ENCODE peak calls at places on chromosomes 13 and 19, in eight cellular contexts. E is NCI-H1092 treated with DMSO at 0.1 percent for 48 hours; J is GM03348; S is CD8-positive, alpha-beta memory T cell; M is right cardiac atrium; B is AML-193; Y is iPS-NIHi11; H is left ventricle myocardium superior. L is an unnamed sample.

GRCh38 chr13:64871742-64872141 is 2358.4 kb downstream of the PCDH9 start:
- DNase-seq in H (no peak), M (no peak), Y (no peak), S (no peak), B (no peak), J (no peak), E (no peak), L (no peak)

GRCh38 chr19:38711726-38712153 is 32.5 kb downstream of the CAPN12 start:
- DNase-seq in Y (no peak), E (no peak), J (peak), B (no peak), H (peak), S (no peak), M (peak), L (no peak)

GRCh38 chr13:26604784-26605183 is 47.3 kb downstream of the WASF3 start:
- DNase-seq in B (no peak), M (peak), J (no peak), S (no peak), Y (no peak), E (no peak), H (peak), L (peak)

GRCh38 chr13:92175330-92175729 is 776.9 kb downstream of the GPC5 start:
- DNase-seq in J (peak), B (peak), H (no peak), M (peak), S (no peak), Y (peak), E (peak), L (no peak)

GRCh38 chr13:87622921-87623320 is 48.2 kb upstream of the SLITRK5 start:
- DNase-seq in Y (no peak), M (no peak), J (no peak), S (no peak), H (no peak), E (peak), B (no peak), L (no peak)

GRCh38 chr13:79482271-79482970 is 1.5 kb downstream of the NDFIP2 start:
- DNase-seq in B (no peak), Y (no peak), J (peak), M (no peak), H (no peak), E (no peak), S (no peak), L (no peak)

GRCh38 chr19:36207605-36208252 is 6.7 kb downstream of the ZNF565 start:
- DNase-seq in H (no peak), M (no peak), S (no peak), Y (no peak), J (no peak), B (no peak), E (no peak), L (no peak)

GRCh38 chr13:51998723-51999471 is 12.4 kb downstream of the ATP7B start:
- DNase-seq in E (no peak), B (no peak), M (no peak), S (no peak), J (no peak), Y (no peak), H (no peak), L (no peak)

GRCh38 chr19:402786-403185 is 6.2 kb downstream of the C2CD4C start:
- DNase-seq in S (no peak), B (no peak), H (peak), E (no peak), J (no peak), M (no peak), Y (no peak), L (no peak)

GRCh38 chr19:50418186-50419021 is at the start of gene SPIB:
- DNase-seq in J (no peak), H (no peak), M (peak), B (no peak), E (no peak), Y (no peak), S (no peak), L (no peak)

GRCh38 chr13:77544365-77544764 is 8.9 kb downstream of the SCEL start:
- DNase-seq in S (no peak), E (no peak), H (peak), J (no peak), Y (peak), B (no peak), M (peak), L (peak)

GRCh38 chr13:114082849-114083645 is 49.4 kb downstream of the RASA3 start:
- DNase-seq in Y (no peak), S (no peak), E (no peak), J (no peak), M (no peak), H (no peak), B (no peak), L (peak)

GRCh38 chr19:51339313-51339686 is 2.6 kb downstream of the VSIG10L start:
- DNase-seq in M (no peak), E (no peak), H (no peak), B (no peak), Y (peak), J (no peak), S (no peak), L (no peak)

GRCh38 chr13:59269476-59269875 is 894.3 kb downstream of the DIAPH3 start:
- DNase-seq in B (no peak), Y (no peak), S (no peak), H (no peak), J (no peak), E (no peak), M (no peak), L (no peak)

GRCh38 chr19:42250666-42251531 is 4.0 kb downstream of the ERF start:
- DNase-seq in M (peak), Y (no peak), B (no peak), J (peak), E (peak), H (peak), S (no peak), L (peak)

GRCh38 chr13:25872871-25873607 is 178.8 kb downstream of the SHISA2 start:
- DNase-seq in Y (no peak), M (no peak), H (no peak), B (peak), J (no peak), S (no peak), E (no peak), L (no peak)

GRCh38 chr19:55485439-55486011 is 537 bp downstream of the NAT14 start:
- DNase-seq in S (no peak), J (no peak), B (no peak), H (peak), M (no peak), E (no peak), Y (no peak), L (no peak)

GRCh38 chr13:71877280-71877653 is 10.3 kb upstream of the DACH1 start:
- DNase-seq in Y (peak), J (no peak), S (no peak), E (no peak), H (no peak), M (no peak), B (no peak), L (no peak)

GRCh38 chr19:9793051-9793591 is 24.6 kb upstream of the ZNF846 start:
- DNase-seq in E (no peak), H (peak), Y (peak), M (peak), B (peak), S (peak), J (peak), L (peak)

GRCh38 chr19:18985257-18985656 is 44.2 kb upstream of the HOMER3 start:
- DNase-seq in B (peak), E (no peak), J (no peak), M (no peak), S (no peak), Y (no peak), H (no peak), L (no peak)

GRCh38 chr19:50377051-50377441 is 789 bp downstream of the NR1H2 start:
- DNase-seq in Y (peak), S (peak), H (no peak), M (peak), J (no peak), B (no peak), E (peak), L (no peak)

GRCh38 chr19:46371371-46371901 is 24.5 kb downstream of the PPP5C start:
- DNase-seq in M (peak), J (no peak), E (no peak), Y (no peak), S (no peak), B (no peak), H (no peak), L (peak)

GRCh38 chr13:68254151-68254550 is 1024.0 kb upstream of the PCDH9 start:
- DNase-seq in Y (no peak), B (no peak), E (no peak), H (no peak), J (no peak), S (no peak), M (no peak), L (no peak)

GRCh38 chr13:51781246-51782022 is 22.5 kb downstream of the DHRS12 start:
- DNase-seq in B (peak), E (no peak), Y (peak), H (peak), J (no peak), S (no peak), M (peak), L (no peak)

GRCh38 chr19:18769989-18770528 is 21.0 kb downstream of the COMP start:
- DNase-seq in M (no peak), J (no peak), H (no peak), E (no peak), B (no peak), S (no peak), Y (no peak), L (peak)

GRCh38 chr19:17837972-17838371 is 9.8 kb downstream of the JAK3 start:
- DNase-seq in M (no peak), H (no peak), S (no peak), Y (no peak), B (no peak), J (no peak), E (no peak), L (no peak)

GRCh38 chr13:80952158-80952557 is 611.2 kb upstream of the SPRY2 start:
- DNase-seq in S (no peak), Y (no peak), J (no peak), E (no peak), H (no peak), M (no peak), B (no peak), L (no peak)

GRCh38 chr19:13953021-13953531 is 767 bp downstream of the DCAF15 start:
- DNase-seq in B (peak), H (peak), S (no peak), M (peak), J (peak), E (no peak), Y (peak), L (peak)

GRCh38 chr13:53382008-53382407 is 353.4 kb downstream of the OLFM4 start:
- DNase-seq in M (no peak), H (no peak), E (no peak), Y (peak), J (no peak), B (no peak), S (no peak), L (no peak)

GRCh38 chr13:26449063-26449848 is 108.2 kb upstream of the WASF3 start:
- DNase-seq in H (no peak), E (no peak), M (no peak), J (no peak), B (no peak), Y (no peak), S (no peak), L (no peak)

GRCh38 chr13:51785592-51786424 is 18.2 kb downstream of the DHRS12 start:
- DNase-seq in B (no peak), E (peak), S (no peak), H (peak), M (peak), Y (no peak), J (peak), L (no peak)

L was measured in kidney.